ENCODE peak calls at places on chromosomes 6 and 20, in seven cellular contexts. R is neural progenitor cell, W is neuronal stem cell, K is small intestine, U is ascending aorta, Q is IMR-90, P is dorsolateral prefrontal cortex. V is an unnamed sample.

GRCh38 chr6:36727491-36728021 is 29.9 kb downstream of the RAB44 start:
- DNase-seq in R (no peak), W (no peak), K (peak), U (no peak), Q (peak), P (no peak), V (no peak)

GRCh38 chr20:20214757-20215275 is 153.1 kb upstream of the INSM1 start:
- DNase-seq in R (no peak), W (no peak), K (no peak), U (no peak), Q (no peak), P (no peak), V (no peak)

GRCh38 chr6:101083533-101084172 is 202.5 kb upstream of the ASCC3 start:
- DNase-seq in R (peak), W (no peak), K (no peak), U (no peak), Q (peak), P (no peak), V (no peak)

GRCh38 chr6:126076992-126077664 is 90.8 kb downstream of the TRMT11 start:
- DNase-seq in R (no peak), W (no peak), K (no peak), U (no peak), Q (no peak), P (no peak), V (no peak)

GRCh38 chr20:63119451-63120285 is 96.3 kb downstream of the YTHDF1 start:
- DNase-seq in R (no peak), W (no peak), K (no peak), U (no peak), Q (no peak), P (no peak), V (no peak)

GRCh38 chr20:32490942-32491763 is 94.0 kb downstream of the NOL4L start:
- DNase-seq in R (no peak), W (no peak), K (no peak), U (no peak), Q (no peak), P (no peak), V (no peak)

GRCh38 chr6:44058617-44059358 is 68.5 kb downstream of the MRPL14 start:
- DNase-seq in R (no peak), W (no peak), K (peak), U (peak), Q (peak), P (no peak), V (peak)

GRCh38 chr20:8616792-8617191 is 452.1 kb upstream of the PLCB4 start:
- DNase-seq in R (no peak), W (no peak), K (no peak), U (no peak), Q (peak), P (no peak), V (no peak)

GRCh38 chr6:156916108-156916801 is 139.1 kb downstream of the ARID1B start:
- DNase-seq in R (no peak), W (no peak), K (no peak), U (no peak), Q (peak), P (no peak), V (no peak)

GRCh38 chr6:30557683-30557981 is 537 bp downstream of the PRR3 start:
- DNase-seq in R (no peak), W (no peak), K (peak), U (no peak), Q (no peak), P (no peak), V (no peak)

GRCh38 chr6:98894810-98895209 is 52.9 kb downstream of the FBXL4 start:
- DNase-seq in R (no peak), W (no peak), K (no peak), U (no peak), Q (peak), P (no peak), V (no peak)

GRCh38 chr6:14159090-14159489 is 41.5 kb downstream of the CD83 start:
- DNase-seq in R (no peak), W (no peak), K (peak), U (no peak), Q (no peak), P (no peak), V (no peak)

GRCh38 chr6:10883312-10884244 is 1.7 kb upstream of the GCM2 start:
- DNase-seq in R (peak), W (peak), K (no peak), U (no peak), Q (no peak), P (no peak), V (no peak)

GRCh38 chr20:36399147-36399968 is 93.2 kb downstream of the DLGAP4 start:
- DNase-seq in R (peak), W (peak), K (peak), U (no peak), Q (peak), P (peak), V (peak)

GRCh38 chr20:38111366-38112232 is 53.5 kb downstream of the TGM2 start:
- DNase-seq in R (no peak), W (no peak), K (no peak), U (no peak), Q (no peak), P (no peak), V (no peak)

GRCh38 chr6:113595921-113596376 is 261.2 kb upstream of the MARCKS start:
- DNase-seq in R (no peak), W (no peak), K (no peak), U (no peak), Q (peak), P (no peak), V (no peak)

GRCh38 chr20:6635034-6635736 is 132.3 kb upstream of the BMP2 start:
- DNase-seq in R (no peak), W (no peak), K (no peak), U (no peak), Q (no peak), P (no peak), V (no peak)

GRCh38 chr6:3742426-3743344 is 8.8 kb downstream of the PXDC1 start:
- DNase-seq in R (peak), W (peak), K (peak), U (peak), Q (peak), P (peak), V (peak)
- H3K4me3 ChIP-seq in R (no peak), W (no peak), K (no peak), U (peak), Q (no peak), P (peak), V (no peak)

GRCh38 chr6:158776737-158777136 is 42.4 kb downstream of the EZR start:
- DNase-seq in R (no peak), W (no peak), K (no peak), U (no peak), Q (no peak), P (no peak), V (no peak)
- H3K4me3 ChIP-seq in R (no peak), W (no peak), K (no peak), U (no peak), Q (no peak), P (no peak), V (no peak)

GRCh38 chr6:33994198-33995045 is 151.5 kb downstream of the GRM4 start:
- DNase-seq in R (no peak), W (no peak), K (no peak), U (peak), Q (no peak), P (no peak), V (no peak)
- H3K4me3 ChIP-seq in R (no peak), W (no peak), K (no peak), U (no peak), Q (no peak), P (no peak), V (no peak)

GRCh38 chr6:31765559-31765909 is 3.1 kb downstream of the SAPCD1 start:
- DNase-seq in R (no peak), W (no peak), K (no peak), U (no peak), Q (no peak), P (no peak), V (no peak)
- H3K4me3 ChIP-seq in R (no peak), W (no peak), K (no peak), U (no peak), Q (no peak), P (no peak), V (no peak)